ENCODE peak calls at places on chromosomes 7 and 10, in five cellular contexts. One of them, this sample, is unnamed.

GRCh38 chr7:93178213-93178612 is 30.0 kb upstream of the SAMD9L start:
- DNase-seq in A549: peak
- DNase-seq in CD8-positive, alpha-beta T cell: no peak
- DNase-seq in NCI-H82: peak
- DNase-seq in H7: no peak
- DNase-seq in this sample: peak

GRCh38 chr10:125201791-125202622 is 41.6 kb upstream of the CTBP2 start:
- DNase-seq in NCI-H82: no peak
- DNase-seq in H7: no peak
- DNase-seq in A549: no peak
- DNase-seq in CD8-positive, alpha-beta T cell: no peak
- DNase-seq in this sample: no peak

GRCh38 chr7:1750541-1751021 is 80.5 kb downstream of the ELFN1 start:
- DNase-seq in CD8-positive, alpha-beta T cell: no peak
- DNase-seq in A549: no peak
- DNase-seq in NCI-H82: no peak
- DNase-seq in H7: no peak
- DNase-seq in this sample: no peak

GRCh38 chr10:33336606-33337334 is 2.3 kb upstream of the NRP1 start:
- DNase-seq in H7: peak
- DNase-seq in CD8-positive, alpha-beta T cell: no peak
- DNase-seq in NCI-H82: no peak
- DNase-seq in A549: peak
- DNase-seq in this sample: peak

GRCh38 chr7:30143748-30144251 is 9.0 kb downstream of the MTURN start:
- DNase-seq in H7: no peak
- DNase-seq in NCI-H82: peak
- DNase-seq in CD8-positive, alpha-beta T cell: no peak
- DNase-seq in A549: no peak
- DNase-seq in this sample: peak

GRCh38 chr7:66277492-66277891 is 72.4 kb downstream of the TPST1 start:
- DNase-seq in NCI-H82: no peak
- DNase-seq in CD8-positive, alpha-beta T cell: no peak
- DNase-seq in A549: no peak
- DNase-seq in H7: no peak
- DNase-seq in this sample: no peak

GRCh38 chr7:36161996-36162395 is 8.9 kb downstream of the EEPD1 start:
- DNase-seq in H7: no peak
- DNase-seq in CD8-positive, alpha-beta T cell: no peak
- DNase-seq in A549: no peak
- DNase-seq in NCI-H82: no peak
- DNase-seq in this sample: no peak

GRCh38 chr7:66283003-66283920 is 78.1 kb downstream of the TPST1 start:
- DNase-seq in A549: peak
- DNase-seq in CD8-positive, alpha-beta T cell: no peak
- DNase-seq in H7: no peak
- DNase-seq in NCI-H82: no peak
- DNase-seq in this sample: no peak

GRCh38 chr7:127885843-127886242 is 145.4 kb downstream of the LRRC4 start:
- DNase-seq in CD8-positive, alpha-beta T cell: no peak
- DNase-seq in H7: no peak
- DNase-seq in NCI-H82: peak
- DNase-seq in A549: no peak
- DNase-seq in this sample: no peak

GRCh38 chr7:1569016-1569415 is 816 bp downstream of the PSMG3 start:
- DNase-seq in H7: no peak
- DNase-seq in NCI-H82: peak
- DNase-seq in A549: no peak
- DNase-seq in CD8-positive, alpha-beta T cell: no peak
- DNase-seq in this sample: no peak

GRCh38 chr7:41256186-41256945 is 446.5 kb downstream of the INHBA start:
- DNase-seq in CD8-positive, alpha-beta T cell: no peak
- DNase-seq in NCI-H82: peak
- DNase-seq in H7: no peak
- DNase-seq in A549: no peak
- DNase-seq in this sample: no peak

GRCh38 chr10:132335189-132336063 is 3.4 kb downstream of the LRRC27 start:
- DNase-seq in H7: no peak
- DNase-seq in NCI-H82: peak
- DNase-seq in CD8-positive, alpha-beta T cell: peak
- DNase-seq in A549: no peak
- DNase-seq in this sample: peak

GRCh38 chr7:101614098-101614938 is 14.8 kb downstream of the MYL10 start:
- DNase-seq in NCI-H82: no peak
- DNase-seq in H7: peak
- DNase-seq in A549: no peak
- DNase-seq in CD8-positive, alpha-beta T cell: no peak
- DNase-seq in this sample: no peak

GRCh38 chr10:133311570-133311969 is 2.9 kb downstream of the ZNF511 start:
- DNase-seq in CD8-positive, alpha-beta T cell: no peak
- DNase-seq in H7: no peak
- DNase-seq in A549: no peak
- DNase-seq in NCI-H82: no peak
- DNase-seq in this sample: no peak

GRCh38 chr10:95257849-95258248 is 33.0 kb downstream of the PDLIM1 start:
- DNase-seq in NCI-H82: no peak
- DNase-seq in H7: no peak
- DNase-seq in CD8-positive, alpha-beta T cell: no peak
- DNase-seq in A549: no peak
- DNase-seq in this sample: no peak